ENCODE peak calls at places on chromosome 19, in eight cellular contexts. T, H, U, V, O, S, L and E are unnamed samples.

GRCh38 chr19:58328999-58329398 is 2.2 kb downstream of the ZSCAN22 start:
- DNase-seq in T (no peak), H (peak; percentile 59), U (no peak), V (no peak), O (no peak), S (peak; percentile 59), L (no peak), E (no peak)

GRCh38 chr19:3968556-3969434 is 2.1 kb downstream of the DAPK3 start:
- DNase-seq in T (peak; percentile 100), H (peak; percentile 98), U (peak; percentile 87), V (peak; percentile 100), O (peak; percentile 99), S (peak; percentile 93), L (peak; percentile 100), E (peak; percentile 95)

GRCh38 chr19:39398297-39398864 is 7.2 kb downstream of the MED29 start:
- DNase-seq in T (no peak), H (no peak), U (peak; percentile 73), V (peak; percentile 89), O (peak; percentile 89), S (peak; percentile 89), L (peak; percentile 84), E (no peak)

GRCh38 chr19:5996598-5997320 is 18.8 kb upstream of the RANBP3 start:
- DNase-seq in T (no peak), H (no peak), U (no peak), V (no peak), O (no peak), S (no peak), L (no peak), E (no peak)

GRCh38 chr19:13689050-13689449 is 75.3 kb upstream of the MRI1 start:
- DNase-seq in T (no peak), H (peak; percentile 74), U (no peak), V (peak; percentile 53), O (peak; percentile 16), S (no peak), L (peak; percentile 28), E (no peak)

GRCh38 chr19:14158276-14159023 is 22.1 kb upstream of the ASF1B start:
- DNase-seq in T (no peak), H (no peak), U (no peak), V (no peak), O (no peak), S (no peak), L (no peak), E (no peak)

GRCh38 chr19:32397736-32398135 is 7.8 kb upstream of the DPY19L3 start:
- DNase-seq in T (peak; percentile 57), H (peak; percentile 34), U (no peak), V (peak; percentile 82), O (peak; percentile 93), S (no peak), L (peak; percentile 77), E (no peak)

GRCh38 chr19:3665681-3666544 is 34.4 kb downstream of the PIP5K1C start:
- DNase-seq in T (no peak), H (peak; percentile 65), U (peak; percentile 69), V (peak; percentile 37), O (peak; percentile 17), S (peak; percentile 93), L (peak; percentile 24), E (no peak)

GRCh38 chr19:4976412-4977298 is 7.7 kb downstream of the KDM4B start:
- DNase-seq in T (peak; percentile 91), H (peak; percentile 38), U (peak; percentile 53), V (peak; percentile 97), O (peak; percentile 98), S (peak; percentile 88), L (peak; percentile 98), E (peak; percentile 89)

GRCh38 chr19:41449865-41450178 is 6.9 kb downstream of the ERICH4 start:
- DNase-seq in T (no peak), H (no peak), U (no peak), V (no peak), O (no peak), S (no peak), L (no peak), E (no peak)

GRCh38 chr19:9981406-9982260 is 28.7 kb downstream of the COL5A3 start:
- DNase-seq in T (no peak), H (no peak), U (no peak), V (peak; percentile 38), O (no peak), S (no peak), L (no peak), E (no peak)

GRCh38 chr19:40982594-40983101 is 8.4 kb upstream of the CYP2B6 start:
- DNase-seq in T (no peak), H (peak; percentile 12), U (no peak), V (peak; percentile 9), O (peak; percentile 11), S (no peak), L (peak; percentile 11), E (no peak)

GRCh38 chr19:13132471-13133166 is 14.6 kb downstream of the NACC1 start:
- DNase-seq in T (no peak), H (no peak), U (no peak), V (peak; percentile 70), O (peak; percentile 78), S (no peak), L (peak; percentile 48), E (no peak)

DNA sequence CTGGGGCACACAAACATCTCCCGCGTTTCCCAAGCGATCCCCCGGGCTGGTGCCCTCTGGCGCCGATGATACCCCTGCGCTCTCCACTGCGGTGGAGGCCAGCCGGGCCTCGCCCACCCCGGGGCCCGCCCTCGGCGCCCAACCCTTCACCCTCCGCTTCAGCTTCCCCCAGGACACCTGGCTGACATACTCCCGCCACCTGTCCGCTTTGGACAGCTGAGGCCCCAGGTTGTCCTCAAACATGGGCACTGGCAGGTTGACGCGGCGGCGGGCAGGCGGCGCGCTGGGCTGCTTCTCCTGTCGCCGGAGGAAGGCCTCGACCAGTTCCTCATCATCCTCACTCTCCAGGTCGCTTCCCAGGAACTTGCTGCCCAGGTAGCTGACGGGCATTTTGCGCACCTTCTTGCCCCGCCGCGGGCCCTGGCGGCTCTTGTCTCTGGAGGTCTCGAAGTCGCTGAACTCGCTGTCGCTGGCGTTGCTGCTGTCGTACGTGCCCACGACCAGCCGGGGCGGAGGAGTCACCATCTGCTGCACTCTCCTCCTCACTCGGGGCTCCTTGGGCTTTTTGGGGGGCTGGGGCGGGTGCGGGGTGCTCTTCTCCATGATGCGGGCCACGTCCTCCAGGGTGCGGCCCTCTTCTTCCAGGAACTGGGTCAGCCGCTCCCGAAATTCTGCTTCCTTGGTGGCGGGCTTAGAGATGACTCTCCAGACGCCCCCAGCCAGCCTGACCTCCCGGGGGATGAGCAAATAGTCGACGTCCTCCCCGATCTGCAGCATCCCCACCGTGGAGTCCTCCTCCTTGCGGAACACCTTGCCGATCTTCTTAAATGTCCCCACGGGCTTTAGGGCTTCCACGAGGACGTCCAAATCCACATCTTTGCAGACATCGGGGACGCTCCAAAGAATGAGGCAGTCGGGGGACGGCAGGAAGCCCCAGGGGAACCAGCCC is 1.1 kb downstream of the CCDC8 start:
- DNase-seq in T (no peak), H (no peak), U (no peak), V (no peak), O (no peak), S (no peak), L (no peak), E (no peak)
- H3K4me3 ChIP-seq in T (peak overlapping the region; percentile 74), H (peak overlapping the region; percentile 77), U (peak overlapping the region; percentile 40), V (peak overlapping the region; percentile 55), O (peak overlapping the region; percentile 66), S (peak overlapping the region; percentile 43), L (peak overlapping the region; percentile 76), E (peak overlapping the region; percentile 50)

GRCh38 chr19:35759697-35760096 is 1.7 kb downstream of the PROSER3 start:
- DNase-seq in T (no peak), H (no peak), U (no peak), V (no peak), O (no peak), S (peak; percentile 73), L (no peak), E (no peak)
- H3K4me3 ChIP-seq in T (no peak overlapping the region), H (no peak overlapping the region), U (no peak overlapping the region), V (no peak overlapping the region), O (no peak overlapping the region), S (no peak overlapping the region), L (no peak overlapping the region), E (no peak overlapping the region)

GRCh38 chr19:15502264-15502663 is 6.1 kb upstream of the CYP4F22 start:
- DNase-seq in T (no peak), H (no peak), U (no peak), V (no peak), O (no peak), S (no peak), L (no peak), E (no peak)

GRCh38 chr19:15506074-15506565 is 2.2 kb upstream of the CYP4F22 start:
- DNase-seq in T (no peak), H (no peak), U (no peak), V (no peak), O (no peak), S (no peak), L (no peak), E (no peak)

GRCh38 chr19:15507068-15508034 is 974 bp upstream of the CYP4F22 start:
- DNase-seq in T (no peak), H (no peak), U (no peak), V (no peak), O (no peak), S (no peak), L (no peak), E (no peak)

GRCh38 chr19:15511671-15512424 is 3.5 kb downstream of the CYP4F22 start:
- DNase-seq in T (no peak), H (no peak), U (peak; percentile 68), V (no peak), O (no peak), S (no peak), L (no peak), E (no peak)

DNA sequence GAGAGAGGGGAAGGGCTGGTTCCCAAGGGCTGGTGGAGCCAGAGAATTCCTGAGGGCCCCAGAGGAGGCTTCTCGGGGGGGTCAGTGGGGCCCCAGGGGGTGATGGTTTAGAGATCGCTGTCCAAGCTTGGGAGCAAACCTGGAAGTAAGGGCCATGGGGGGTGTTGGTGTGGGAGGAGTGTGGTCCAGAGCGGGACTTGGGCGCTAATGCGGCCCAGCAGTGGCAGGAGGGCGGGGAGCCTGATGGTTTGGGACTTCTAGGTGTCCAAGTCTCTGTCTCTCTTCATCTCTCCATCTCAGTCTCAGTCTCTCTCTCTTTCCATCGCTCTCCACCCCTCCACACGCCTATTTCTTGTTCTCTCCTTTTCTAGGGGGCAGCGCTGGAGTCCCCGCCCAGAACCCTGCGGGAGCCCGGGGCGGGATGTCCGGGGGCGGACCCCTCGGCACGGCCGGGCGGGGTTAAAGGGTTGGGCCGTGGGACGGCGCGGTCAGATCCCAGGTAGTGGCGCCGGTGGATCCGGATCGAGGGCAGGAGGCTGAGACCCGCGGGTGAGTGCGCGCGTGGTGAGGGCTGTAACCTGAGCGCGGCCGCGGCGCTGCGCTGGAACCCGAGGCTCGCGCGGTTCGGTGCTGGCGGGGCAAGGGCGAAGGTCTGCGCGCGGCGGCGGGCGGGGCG is at the start of gene CYP4F22:
- DNase-seq in T (no peak), H (no peak), U (no peak), V (no peak), O (no peak), S (no peak), L (no peak), E (no peak)
- H3K4me3 ChIP-seq in T (no peak within 1 kb of the TSS), H (no peak within 1 kb of the TSS), U (peak within 1 kb of the TSS; percentile 34), V (no peak within 1 kb of the TSS), O (no peak within 1 kb of the TSS), S (no peak within 1 kb of the TSS), L (no peak within 1 kb of the TSS), E (no peak within 1 kb of the TSS)

DNA sequence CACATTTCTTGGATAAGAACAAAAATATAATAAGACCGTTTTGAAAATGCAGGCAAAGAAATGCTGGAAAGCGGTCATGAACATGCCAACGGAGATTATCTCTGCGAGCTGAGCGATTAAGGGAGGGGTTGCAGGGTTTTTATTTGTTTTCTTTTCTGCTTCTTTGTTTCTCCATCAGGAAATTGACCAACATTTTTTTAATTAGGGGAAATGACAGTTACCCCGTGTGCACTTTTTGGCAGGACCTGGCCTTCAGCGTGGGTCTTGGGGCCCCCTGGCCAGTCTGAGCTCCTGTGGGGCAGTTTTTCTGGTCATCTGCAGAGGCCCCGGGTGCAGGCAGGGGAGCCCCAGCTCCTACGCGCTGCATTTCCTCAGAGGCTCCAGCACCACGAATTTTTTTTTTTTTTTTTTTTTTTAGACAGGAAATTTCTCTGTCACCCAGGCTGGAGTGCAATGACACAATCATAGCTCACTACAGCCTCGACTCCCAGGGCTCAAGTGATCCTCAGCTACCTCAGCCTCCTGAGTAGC is 31.3 kb upstream of the HOMER3 start:
- DNase-seq in T (no peak), H (no peak), U (no peak), V (peak; percentile 63), O (peak; percentile 24), S (no peak), L (peak; percentile 30), E (no peak)
- H3K4me3 ChIP-seq in T (no peak overlapping the region), H (no peak overlapping the region), U (no peak overlapping the region), V (no peak overlapping the region), O (no peak overlapping the region), S (no peak overlapping the region), L (no peak overlapping the region), E (no peak overlapping the region)